ENCODE peak calls at places on chromosomes 4 and X, in six cellular contexts. Z is bronchial epithelial cell, O is H7, M is AG10803, L is aorta, H is testis. Q is an unnamed sample.

GRCh38 chrX:19964017-19964710 is 26.7 kb downstream of the BCLAF3 start:
- DNase-seq in Z (peak), M (no peak), O (no peak), H (no peak), L (no peak), Q (no peak)

GRCh38 chr4:112223956-112224355 is 7.6 kb upstream of the AP1AR start:
- DNase-seq in L (no peak), H (no peak), M (no peak), O (no peak), Z (no peak), Q (no peak)

GRCh38 chr4:6658635-6659075 is 18.2 kb downstream of the MRFAP1 start:
- DNase-seq in M (peak), O (peak), L (peak), Z (no peak), H (peak), Q (peak)

GRCh38 chrX:17405225-17405969 is 30.4 kb downstream of the NHS start:
- DNase-seq in O (no peak), Z (peak), M (peak), L (no peak), H (no peak), Q (no peak)

GRCh38 chr4:68871772-68872441 is 56.1 kb downstream of the UGT2B10 start:
- DNase-seq in M (no peak), O (no peak), H (no peak), Z (no peak), L (no peak), Q (no peak)

GRCh38 chr4:23881052-23881501 is 8.8 kb downstream of the PPARGC1A start:
- DNase-seq in O (no peak), H (peak), M (no peak), Z (peak), L (no peak), Q (peak)

GRCh38 chrX:48896611-48897011 is 957 bp downstream of the TIMM17B start:
- DNase-seq in L (peak), O (peak), M (peak), Z (no peak), H (no peak), Q (no peak)

GRCh38 chr4:152102184-152103000 is 341.6 kb upstream of the GATB start:
- DNase-seq in H (no peak), Z (peak), L (no peak), M (peak), O (no peak), Q (no peak)

GRCh38 chr4:20432098-20432497 is 180.4 kb downstream of the SLIT2 start:
- DNase-seq in M (peak), L (no peak), Z (no peak), H (no peak), O (no peak), Q (no peak)

GRCh38 chr4:7632341-7632740 is 197.6 kb upstream of the PSAPL1 start:
- DNase-seq in Z (no peak), L (no peak), H (no peak), M (no peak), O (no peak), Q (no peak)

GRCh38 chrX:34879876-34880275 is 62.7 kb upstream of the FAM47B start:
- DNase-seq in M (no peak), O (no peak), L (no peak), H (no peak), Z (no peak), Q (no peak)

GRCh38 chr4:15784959-15785634 is 7.0 kb downstream of the CD38 start:
- DNase-seq in Z (no peak), O (no peak), L (no peak), M (no peak), H (no peak), Q (no peak)

GRCh38 chr4:125650557-125650956 is 335.8 kb downstream of the FAT4 start:
- DNase-seq in O (no peak), Z (peak), M (no peak), H (no peak), L (no peak), Q (no peak)

GRCh38 chr4:2937146-2937857 is 25.9 kb downstream of the NOP14 start:
- DNase-seq in O (no peak), Z (peak), H (peak), L (no peak), M (no peak), Q (no peak)
- H3K4me3 ChIP-seq in O (no peak), Z (peak), H (no peak), L (no peak), M (no peak), Q (no peak)

GRCh38 chr4:121953860-121954259 is 2.0 kb upstream of the TRPC3 start:
- DNase-seq in L (no peak), Z (no peak), H (no peak), M (no peak), O (no peak), Q (no peak)

GRCh38 chr4:121950680-121951569 is 935 bp downstream of the TRPC3 start:
- DNase-seq in Z (no peak), L (peak), M (peak), O (peak), H (peak), Q (peak)

GRCh38 chr4:121951570-121952110 is at the start of gene TRPC3:
- DNase-seq in Z (no peak), L (peak), M (peak), H (peak), O (no peak), Q (peak)

GRCh38 chr4:121950212-121950679 is 1.6 kb downstream of the TRPC3 start:
- DNase-seq in L (peak), O (peak), M (peak), Z (no peak), H (peak), Q (peak)

GRCh38 chr4:121952290-121952689 is 430 bp upstream of the TRPC3 start:
- DNase-seq in O (no peak), M (no peak), Z (no peak), H (no peak), L (no peak), Q (no peak)
- H3K4me3 ChIP-seq in O (peak), M (peak), Z (no peak), H (peak), L (peak), Q (no peak)

DNA sequence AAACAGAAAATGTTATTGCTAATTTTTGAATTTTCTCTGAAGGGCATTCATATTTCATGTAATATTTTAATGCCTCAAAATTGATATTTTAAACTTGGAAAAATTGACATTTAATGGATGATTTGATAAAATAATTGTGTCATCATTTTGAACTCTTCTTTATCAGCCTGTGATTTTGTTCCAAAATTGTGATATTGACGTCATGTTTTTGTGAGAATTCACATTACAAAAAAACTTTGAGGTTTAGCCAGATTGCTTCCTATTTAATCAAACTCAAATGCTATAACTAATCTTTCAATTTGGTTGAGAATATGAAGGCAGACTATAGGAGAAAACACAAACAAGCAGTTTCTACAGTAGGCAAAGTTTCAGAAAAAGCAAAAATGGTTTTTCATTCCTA is 137.4 kb downstream of the GRIA2 start:
- DNase-seq in Z (no peak), M (no peak), H (no peak), L (no peak), O (no peak), Q (no peak)
- H3K4me3 ChIP-seq in Z (no peak), M (no peak), H (no peak), L (no peak), O (no peak), Q (no peak)

GRCh38 chr4:169611157-169611556 is 1.2 kb downstream of the NEK1 start:
- DNase-seq in L (no peak), H (no peak), M (no peak), O (no peak), Z (no peak), Q (no peak)
- H3K4me3 ChIP-seq in L (no peak), H (peak), M (peak), O (no peak), Z (no peak), Q (peak)

GRCh38 chr4:128191115-128191897 is 96.3 kb downstream of the PGRMC2 start:
- DNase-seq in M (peak), L (peak), O (peak), H (peak), Z (peak), Q (peak)

GRCh38 chr4:128186623-128187022 is 101.0 kb downstream of the PGRMC2 start:
- DNase-seq in L (no peak), O (no peak), Z (no peak), H (no peak), M (no peak), Q (no peak)
- H3K4me3 ChIP-seq in L (no peak), O (no peak), Z (no peak), H (no peak), M (no peak), Q (no peak)

GRCh38 chr4:148740701-148741100 is 298.5 kb upstream of the NR3C2 start:
- DNase-seq in O (no peak), Z (peak), H (no peak), L (no peak), M (no peak), Q (no peak)
- H3K4me3 ChIP-seq in O (no peak), Z (no peak), H (no peak), L (no peak), M (no peak), Q (no peak)

DNA sequence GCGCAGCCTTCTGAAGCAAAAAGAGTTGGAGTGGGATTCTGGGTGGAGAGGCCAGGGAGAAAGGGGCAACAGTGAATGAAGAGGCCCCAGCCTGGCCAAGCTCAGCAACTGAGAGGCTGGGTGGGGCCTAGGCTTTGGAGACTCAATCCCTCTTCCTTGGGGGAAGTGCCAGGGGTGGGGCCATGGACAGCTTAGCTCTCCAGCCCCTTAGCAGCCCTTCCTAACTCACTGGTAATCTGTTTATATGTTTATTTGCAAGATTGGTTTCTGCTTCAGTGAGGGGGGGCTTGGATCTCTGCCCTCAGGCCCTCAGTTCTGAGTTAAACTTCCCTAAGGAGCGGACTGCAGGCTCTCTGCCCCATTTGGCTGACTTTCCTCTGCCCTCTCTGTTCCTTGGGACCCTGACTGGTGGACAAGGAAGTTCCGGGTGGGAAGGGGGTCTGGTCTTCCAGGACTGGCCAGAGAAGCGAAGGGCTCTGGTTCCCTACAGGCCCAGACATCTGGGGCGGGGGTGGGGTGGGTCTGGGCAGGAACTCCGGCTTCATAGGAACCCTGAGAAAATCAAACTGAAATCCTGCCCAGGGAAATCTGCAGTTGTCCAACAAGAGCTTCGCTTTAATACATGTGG is 51.4 kb downstream of the NALF2 start:
- DNase-seq in H (peak), M (no peak), Z (no peak), O (no peak), L (no peak), Q (no peak)
- H3K4me3 ChIP-seq in H (no peak), M (no peak), Z (no peak), O (no peak), L (no peak), Q (no peak)

DNA sequence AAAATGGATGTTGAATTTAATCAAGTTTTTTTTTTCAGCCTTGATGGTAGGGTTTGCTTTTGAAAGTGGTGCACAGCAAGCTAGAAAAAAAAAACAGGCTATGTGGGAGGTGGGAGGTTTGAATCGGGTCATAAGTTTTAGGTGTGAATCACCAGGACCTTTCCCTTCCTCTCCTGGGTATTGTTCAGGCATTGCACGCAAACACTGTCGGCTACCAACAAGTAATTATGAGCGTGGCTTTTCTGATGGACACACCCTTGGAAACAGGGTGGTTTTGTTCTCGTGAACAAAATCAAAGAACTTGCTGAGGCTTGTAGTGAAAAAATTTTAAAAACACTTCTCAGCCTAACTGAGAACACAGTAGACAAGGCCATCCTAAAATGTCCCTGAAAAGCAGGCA is 18.1 kb downstream of the PIR start:
- DNase-seq in Z (peak), M (no peak), L (no peak), H (no peak), O (no peak), Q (no peak)
- H3K4me3 ChIP-seq in Z (no peak), M (no peak), L (no peak), H (no peak), O (no peak), Q (no peak)

DNA sequence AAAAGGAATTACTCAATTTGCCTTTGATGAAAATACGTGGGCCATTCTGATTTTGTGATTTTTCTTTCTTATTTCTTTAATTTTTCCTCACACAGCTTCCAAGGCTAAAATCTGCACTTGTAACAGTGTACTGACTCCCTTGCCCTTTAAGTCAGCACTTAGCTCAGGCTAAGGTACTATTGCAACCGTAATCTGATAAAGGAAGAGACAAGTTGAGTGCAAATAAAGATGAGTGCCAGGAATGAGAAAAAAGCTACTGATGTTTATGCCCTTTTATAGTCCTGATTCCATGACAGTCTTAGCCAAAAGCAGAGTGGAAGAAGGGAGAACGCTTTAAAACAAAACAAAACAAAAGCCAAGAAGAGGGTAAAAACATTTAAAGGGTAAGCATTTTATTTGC is 6.0 kb downstream of the DMD start:
- DNase-seq in H (no peak), Z (no peak), M (no peak), O (no peak), L (no peak), Q (no peak)
- H3K4me3 ChIP-seq in H (no peak), Z (no peak), M (no peak), O (no peak), L (peak), Q (no peak)